ENCODE peak calls at places on chromosomes 6 and 20, in seven cellular contexts. T is IMR-90, I is HCT116, P is breast epithelium, N is heart left ventricle, E is Peyer's patch, R is tibial nerve. V is an unnamed sample.
A peak's percentile ranks its signal among the peaks of the same experiment; 100 is the strongest.

GRCh38 chr6:109714611-109715010 is 23.5 kb downstream of the FIG4 start:
- DNase-seq in T (no peak), I (no peak), P (no peak), N (no peak), E (no peak), R (no peak), V (no peak)

GRCh38 chr20:16279320-16279719 is 293.9 kb downstream of the KIF16B start:
- DNase-seq in T (no peak), I (no peak), P (no peak), N (no peak), E (no peak), R (no peak), V (no peak)

GRCh38 chr6:17057322-17057721 is 44.5 kb upstream of the STMND1 start:
- DNase-seq in T (no peak), I (no peak), P (no peak), N (no peak), E (no peak), R (no peak), V (no peak)

GRCh38 chr20:58028123-58028522 is 200.3 kb downstream of the ANKRD60 start:
- DNase-seq in T (no peak), I (no peak), P (no peak), N (no peak), E (no peak), R (no peak), V (no peak)

GRCh38 chr6:1724616-1725015 is 114.9 kb downstream of the FOXC1 start:
- DNase-seq in T (no peak), I (peak; percentile 79), P (peak; percentile 84), N (peak; percentile 75), E (no peak), R (no peak), V (no peak)

GRCh38 chr6:33249732-33250625 is 21.7 kb downstream of the VPS52 start:
- DNase-seq in T (peak; percentile 88), I (no peak), P (no peak), N (peak; percentile 62), E (no peak), R (no peak), V (no peak)

GRCh38 chr6:20833881-20834515 is 299.7 kb downstream of the CDKAL1 start:
- DNase-seq in T (no peak), I (no peak), P (peak; percentile 30), N (no peak), E (no peak), R (no peak), V (no peak)

GRCh38 chr20:61810709-61811565 is 254.7 kb downstream of the TAF4 start:
- DNase-seq in T (no peak), I (no peak), P (no peak), N (no peak), E (no peak), R (no peak), V (no peak)

GRCh38 chr6:154399097-154399496 is 42.5 kb upstream of the IPCEF1 start:
- DNase-seq in T (peak; percentile 76), I (no peak), P (no peak), N (no peak), E (no peak), R (no peak), V (no peak)

GRCh38 chr6:119327810-119328209 is 21.8 kb downstream of the MAN1A1 start:
- DNase-seq in T (no peak), I (no peak), P (no peak), N (no peak), E (no peak), R (no peak), V (no peak)

GRCh38 chr6:119326291-119327005 is 23.1 kb downstream of the MAN1A1 start:
- DNase-seq in T (no peak), I (no peak), P (no peak), N (no peak), E (no peak), R (no peak), V (no peak)

GRCh38 chr6:119330520-119330919 is 19.0 kb downstream of the MAN1A1 start:
- DNase-seq in T (no peak), I (no peak), P (no peak), N (no peak), E (no peak), R (no peak), V (no peak)

GRCh38 chr6:119328866-119329806 is 20.4 kb downstream of the MAN1A1 start:
- DNase-seq in T (no peak), I (no peak), P (no peak), N (no peak), E (no peak), R (no peak), V (no peak)

GRCh38 chr6:119328254-119328653 is 21.3 kb downstream of the MAN1A1 start:
- DNase-seq in T (no peak), I (no peak), P (no peak), N (no peak), E (no peak), R (no peak), V (no peak)
- TF ChIP-seq POLR2A in T (no peak), I (no peak), P (no peak), N (no peak), E (no peak), R (no peak), V (no peak)

GRCh38 chr6:137163732-137164318 is 9.6 kb downstream of the IL22RA2 start:
- DNase-seq in T (no peak), I (no peak), P (no peak), N (no peak), E (no peak), R (no peak), V (no peak)

GRCh38 chr6:137162692-137163303 is 10.6 kb downstream of the IL22RA2 start:
- DNase-seq in T (no peak), I (no peak), P (no peak), N (no peak), E (no peak), R (no peak), V (no peak)

GRCh38 chr6:137167702-137168377 is 5.6 kb downstream of the IL22RA2 start:
- DNase-seq in T (no peak), I (no peak), P (no peak), N (no peak), E (no peak), R (no peak), V (no peak)

GRCh38 chr6:137166247-137167098 is 7.0 kb downstream of the IL22RA2 start:
- DNase-seq in T (no peak), I (no peak), P (no peak), N (no peak), E (no peak), R (no peak), V (no peak)

GRCh38 chr6:137165375-137166246 is 7.8 kb downstream of the IL22RA2 start:
- DNase-seq in T (no peak), I (peak; percentile 6), P (no peak), N (no peak), E (peak; percentile 71), R (no peak), V (no peak)
- TF ChIP-seq CTCF in T (peak; percentile 22), I (peak; percentile 47), P (no peak), N (no peak), E (peak; percentile 52), R (no peak), V (no peak)

GRCh38 chr20:5545381-5545941 is 204.7 kb upstream of the SHLD1 start:
- DNase-seq in T (no peak), I (no peak), P (no peak), N (no peak), E (no peak), R (no peak), V (no peak)

GRCh38 chr20:5540091-5540490 is 210.1 kb upstream of the SHLD1 start:
- DNase-seq in T (no peak), I (no peak), P (no peak), N (no peak), E (no peak), R (no peak), V (no peak)

GRCh38 chr20:5544702-5545101 is 205.5 kb upstream of the SHLD1 start:
- DNase-seq in T (no peak), I (no peak), P (no peak), N (no peak), E (no peak), R (no peak), V (no peak)

GRCh38 chr20:5548112-5548511 is 202.1 kb upstream of the SHLD1 start:
- DNase-seq in T (no peak), I (no peak), P (no peak), N (no peak), E (no peak), R (no peak), V (no peak)

DNA sequence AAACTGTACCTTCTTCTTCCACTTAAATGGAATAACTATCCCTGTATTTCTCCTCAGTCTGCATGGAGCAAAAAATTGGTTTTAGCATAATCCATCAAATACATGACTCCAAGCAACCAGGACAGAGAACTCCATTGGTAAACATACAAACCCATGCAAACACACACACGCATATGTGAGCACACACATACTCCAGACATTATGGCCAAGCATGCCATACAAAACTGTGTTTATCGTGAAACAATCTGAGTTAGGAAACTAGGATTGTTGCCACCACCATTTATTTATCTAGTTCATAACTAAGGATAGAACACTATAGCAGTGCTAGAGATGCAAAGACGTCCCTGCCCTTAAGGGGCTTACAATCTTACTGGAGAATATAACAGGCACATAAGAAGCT is 206.0 kb upstream of the SHLD1 start:
- DNase-seq in T (no peak), I (no peak), P (no peak), N (no peak), E (no peak), R (no peak), V (no peak)
- TF ChIP-seq POLR2A in T (no peak), I (no peak), P (no peak), N (no peak), E (no peak), R (no peak), V (no peak)

DNA sequence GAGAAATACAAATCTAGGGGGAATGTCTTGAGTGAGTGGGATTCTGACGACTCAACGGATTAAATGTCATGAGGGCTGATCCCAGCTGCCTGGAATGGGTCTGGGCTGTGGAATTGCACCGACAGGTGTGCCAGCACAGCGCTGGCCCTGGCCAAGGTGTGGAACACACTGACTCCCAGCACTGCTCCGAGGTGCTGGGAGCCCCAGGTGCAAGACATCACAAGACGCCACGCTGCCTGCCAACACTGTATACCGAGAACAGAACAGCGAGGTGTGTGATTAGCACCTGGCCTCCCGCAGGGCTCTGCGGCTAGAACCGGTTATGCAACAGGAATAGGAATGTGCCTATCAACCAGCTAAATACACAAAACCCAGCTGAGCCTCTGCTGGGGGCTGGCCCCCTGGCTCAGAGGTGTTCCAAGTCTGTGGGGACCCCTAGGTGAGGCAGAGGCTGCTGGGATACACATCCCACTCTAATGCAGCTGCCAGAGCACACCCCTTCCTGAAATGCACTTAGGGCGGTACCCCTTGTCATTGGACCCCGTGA is 24.8 kb upstream of the APMAP start:
- DNase-seq in T (no peak), I (no peak), P (peak; percentile 94), N (no peak), E (no peak), R (no peak), V (no peak)
- TF ChIP-seq CTCF in T (no peak), I (no peak), P (no peak), N (no peak), E (no peak), R (no peak), V (no peak)